ENCODE peak calls at places on chromosome 11, in four cellular contexts. R, M, W and F are unnamed samples.

GRCh38 chr11:97514446-97514845 is 1124.6 kb downstream of the JRKL start:
- DNase-seq in W (no peak), R (no peak), M (no peak), F (no peak)

GRCh38 chr11:61152816-61153592 is 8.2 kb downstream of the VPS37C start:
- DNase-seq in M (no peak), W (peak; percentile 48), R (peak; percentile 50), F (peak; percentile 33)

GRCh38 chr11:131661137-131661536 is 290.7 kb downstream of the NTM start:
- DNase-seq in M (no peak), R (peak; percentile 21), W (no peak), F (no peak)

GRCh38 chr11:91686700-91687099 is 537.9 kb upstream of the FAT3 start:
- DNase-seq in W (no peak), M (no peak), R (no peak), F (no peak)

GRCh38 chr11:115699733-115700132 is 195.5 kb upstream of the CADM1 start:
- DNase-seq in W (no peak), M (no peak), R (peak; percentile 25), F (no peak)

GRCh38 chr11:133230446-133230845 is 301.9 kb downstream of the OPCML start:
- DNase-seq in R (no peak), W (no peak), M (no peak), F (no peak)

GRCh38 chr11:31810779-31811647 is at the start of gene PAX6:
- DNase-seq in M (no peak), R (no peak), W (peak; percentile 69), F (no peak)

GRCh38 chr11:8338138-8338537 is 74.5 kb upstream of the LMO1 start:
- DNase-seq in R (peak; percentile 19), M (peak; percentile 70), W (no peak), F (no peak)

GRCh38 chr11:113952588-113952987 is 22.3 kb upstream of the HTR3A start:
- DNase-seq in M (no peak), R (no peak), W (no peak), F (no peak)

GRCh38 chr11:29435421-29435820 is 581.4 kb downstream of the KCNA4 start:
- DNase-seq in W (no peak), R (no peak), M (no peak), F (no peak)

GRCh38 chr11:65915821-65916251 is 3.0 kb downstream of the C11orf68 start:
- DNase-seq in R (peak; percentile 95), M (peak; percentile 87), W (peak; percentile 94), F (peak; percentile 95)

GRCh38 chr11:117519170-117519569 is 191.5 kb downstream of the CEP164 start:
- DNase-seq in R (no peak), W (no peak), M (no peak), F (no peak)

GRCh38 chr11:76701701-76702100 is 31.2 kb upstream of the LRRC32 start:
- DNase-seq in W (no peak), M (no peak), R (peak; percentile 66), F (no peak)

GRCh38 chr11:65584723-65585171 is 8.9 kb downstream of the EHBP1L1 start:
- DNase-seq in R (no peak), W (no peak), M (no peak), F (no peak)

GRCh38 chr11:15117751-15118150 is 3.0 kb downstream of the INSC start:
- DNase-seq in M (no peak), W (no peak), R (no peak), F (no peak)

GRCh38 chr11:11449327-11449726 is 96.3 kb upstream of the CSNK2A3 start:
- DNase-seq in R (no peak), W (no peak), M (no peak), F (no peak)

GRCh38 chr11:85951428-85952107 is 96.4 kb downstream of the CCDC83 start:
- DNase-seq in R (no peak), M (no peak), W (no peak), F (no peak)

GRCh38 chr11:35593143-35593542 is 25.1 kb upstream of the FJX1 start:
- DNase-seq in R (peak; percentile 89), W (no peak), M (no peak), F (no peak)

GRCh38 chr11:2653930-2654739 is 45.7 kb downstream of the KCNQ1OT1 start:
- DNase-seq in W (no peak), M (no peak), R (no peak), F (no peak)

GRCh38 chr11:5004429-5005274 is 10.0 kb downstream of the OR51L1 start:
- DNase-seq in R (peak; percentile 57), W (no peak), M (peak; percentile 44), F (no peak)

GRCh38 chr11:94769897-94770296 is 1.7 kb downstream of the AMOTL1 start:
- DNase-seq in R (no peak), M (no peak), W (peak; percentile 59), F (no peak)

GRCh38 chr11:2934057-2934550 is 4.9 kb upstream of the PHLDA2 start:
- DNase-seq in W (peak; percentile 10), M (no peak), R (no peak), F (no peak)

GRCh38 chr11:39786281-39786680 is 1673.2 kb downstream of the LRRC4C start:
- DNase-seq in W (no peak), M (no peak), R (no peak), F (no peak)

GRCh38 chr11:35779409-35779808 is 116.8 kb downstream of the TRIM44 start:
- DNase-seq in M (no peak), R (no peak), W (no peak), F (no peak)

GRCh38 chr11:88535266-88535665 is 197.7 kb upstream of the CTSC start:
- DNase-seq in W (no peak), M (no peak), R (peak; percentile 33), F (no peak)

GRCh38 chr11:64862914-64863313 is 15.5 kb downstream of the EHD1 start:
- DNase-seq in R (peak; percentile 56), M (peak; percentile 81), W (no peak), F (no peak)

DNA sequence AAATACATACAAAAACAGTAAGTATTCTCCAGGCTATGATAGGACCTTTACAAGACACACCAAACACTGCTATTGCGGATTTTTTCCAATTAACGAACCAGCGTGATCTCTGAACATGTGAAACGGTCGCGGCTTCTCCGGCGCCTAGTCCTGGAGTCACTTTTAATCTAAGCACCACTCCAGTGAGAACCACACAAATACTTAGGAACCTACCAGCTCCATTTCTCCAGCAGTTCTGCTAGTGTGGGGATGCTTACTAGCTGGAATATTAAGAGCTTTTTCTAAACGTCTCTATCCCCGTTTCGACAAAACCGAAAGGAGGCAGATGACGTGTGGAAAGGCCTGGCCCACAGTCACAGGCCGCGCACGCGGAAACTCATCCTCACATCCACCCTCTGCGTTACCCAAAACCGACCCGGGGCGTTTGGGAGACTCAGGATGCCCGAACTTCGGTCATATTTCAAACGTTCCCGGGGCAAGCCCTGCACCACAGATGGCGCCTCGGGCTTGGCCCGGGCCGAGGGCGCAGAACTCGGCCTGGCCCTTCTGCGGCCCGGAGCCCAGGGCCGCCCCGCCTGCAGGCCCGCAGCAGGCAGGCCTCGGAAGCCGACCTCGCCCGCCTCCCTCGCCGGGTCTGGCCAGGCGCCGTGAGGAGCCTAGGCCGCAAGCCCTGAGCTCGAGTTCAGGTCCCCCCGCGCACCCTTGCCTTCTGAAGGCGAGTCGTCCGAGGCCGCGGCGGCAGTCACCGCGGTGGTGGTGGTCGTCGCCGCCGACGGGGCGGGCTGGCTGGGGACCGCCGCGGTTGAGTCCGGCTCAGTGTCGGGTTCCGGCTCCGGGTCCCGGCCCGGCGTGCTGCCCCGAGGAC is 546 bp downstream of the FNBP4 start:
- DNase-seq in R (peak; percentile 76), W (peak; percentile 85), M (peak; percentile 79), F (no peak)
- H3K4me1 ChIP-seq in R (peaks cover 3% of the 10 kb centered on the region), W (peaks cover 2% of the 10 kb centered on the region), M (no peaks in the 10 kb centered on the region), F (peaks cover 12% of the 10 kb centered on the region)

DNA sequence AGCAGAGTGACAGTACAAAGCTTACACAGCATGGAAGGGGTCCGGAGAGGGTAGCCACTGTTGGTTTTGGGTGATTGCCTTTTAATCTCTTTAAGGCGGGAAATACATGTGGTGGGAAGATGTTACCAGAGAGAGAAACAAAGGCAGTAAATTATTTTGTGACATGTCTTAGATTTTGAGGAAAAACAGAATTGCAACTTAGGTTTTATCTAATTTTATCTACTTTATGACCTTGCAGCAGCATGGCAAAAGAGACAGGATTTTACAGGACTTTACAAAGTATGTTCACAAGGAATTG is 1.9 kb downstream of the IFITM2 start:
- DNase-seq in M (no peak), W (no peak), R (no peak), F (no peak)
- H3K4me3 ChIP-seq in M (peak overlapping the region; percentile 44), W (peak overlapping the region; percentile 46), R (peak overlapping the region; percentile 72), F (peak overlapping the region; percentile 38)

GRCh38 chr11:129279326-129280026 is 87.4 kb upstream of the ARHGAP32 start:
- DNase-seq in M (peak; percentile 91), R (peak; percentile 78), W (peak; percentile 84), F (peak; percentile 67)
- H3K4me1 ChIP-seq in M (peaks cover 10% of the 10 kb centered on the region), R (peaks cover 2% of the 10 kb centered on the region), W (no peaks in the 10 kb centered on the region), F (peaks cover 5% of the 10 kb centered on the region)

GRCh38 chr11:44805596-44805995 is 78.8 kb downstream of the TSPAN18 start:
- DNase-seq in W (no peak), R (no peak), M (no peak), F (no peak)
- H3K4me3 ChIP-seq in W (no peak overlapping the region), R (no peak overlapping the region), M (no peak overlapping the region), F (no peak overlapping the region)

GRCh38 chr11:122036022-122036421 is 80.0 kb downstream of the BLID start:
- DNase-seq in M (no peak), R (peak; percentile 83), W (no peak), F (no peak)
- H3K4me1 ChIP-seq in M (peaks cover 7% of the 10 kb centered on the region), R (peaks cover 30% of the 10 kb centered on the region), W (peaks cover 3% of the 10 kb centered on the region), F (no peaks in the 10 kb centered on the region)

GRCh38 chr11:10301656-10302293 is 3.1 kb upstream of the ADM start:
- DNase-seq in W (no peak), R (peak; percentile 95), M (no peak), F (no peak)
- H3K4me3 ChIP-seq in W (no peak overlapping the region), R (peak overlapping the region; percentile 70), M (no peak overlapping the region), F (peak overlapping the region; percentile 72)

DNA sequence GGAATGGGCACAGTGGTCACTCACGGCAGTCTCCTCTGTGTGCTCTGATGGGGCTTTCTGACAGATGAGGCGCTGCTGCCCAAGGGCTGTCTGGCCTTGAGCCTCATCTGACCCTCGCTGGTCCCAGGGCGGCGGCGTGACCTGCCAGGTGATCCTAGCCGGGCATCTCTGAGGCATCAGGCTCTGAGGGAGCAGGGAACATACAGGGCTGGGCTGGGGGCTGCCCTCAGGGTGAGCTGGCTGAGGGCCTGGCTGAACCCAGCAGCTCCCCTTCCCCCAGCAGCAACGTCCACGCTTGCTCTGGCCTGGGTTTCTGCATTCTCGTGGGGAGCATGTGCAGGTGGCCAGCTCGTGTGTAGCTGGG is 47.6 kb downstream of the MOB2 start:
- DNase-seq in W (no peak), R (no peak), M (no peak), F (no peak)
- H3K4me1 ChIP-seq in W (no peaks in the 10 kb centered on the region), R (no peaks in the 10 kb centered on the region), M (peaks cover 5% of the 10 kb centered on the region), F (no peaks in the 10 kb centered on the region)